ENCODE peak calls at places on chromosomes 1 and 21, in seven cellular contexts. B is activated T-helper 9 cell treated with anti-CD3 and anti-CD28 coated beads, Interleukin-2, amount 50 U/mL, for 16 hours; S is Right ventricle myocardium superior; F is iPS DF 6.9; V is CD8-positive, alpha-beta T cell; Z is C1 segment of cervical spinal cord; H is NCI-H510A treated with DMSO at 0.1 percent for 48 hours. Q is an unnamed sample.

GRCh38 chr1:214416417-214417212 is 134.8 kb downstream of the PTPN14 start:
- DNase-seq in B (no peak), S (no peak), F (no peak), V (no peak), Z (no peak), H (no peak), Q (no peak)

GRCh38 chr1:115478933-115479551 is 141.0 kb upstream of the NGF start:
- DNase-seq in B (no peak), S (peak; percentile 54), F (no peak), V (no peak), Z (no peak), H (peak; percentile 70), Q (no peak)

GRCh38 chr1:43067856-43068751 is 104.0 kb downstream of the EBNA1BP2 start:
- DNase-seq in B (peak; percentile 6), S (no peak), F (no peak), V (no peak), Z (peak; percentile 21), H (peak; percentile 81), Q (no peak)

GRCh38 chr1:65208577-65208976 is 60.6 kb downstream of the AK4 start:
- DNase-seq in B (no peak), S (no peak), F (no peak), V (no peak), Z (peak; percentile 10), H (no peak), Q (no peak)

GRCh38 chr1:228542376-228542775 is 55.2 kb downstream of the RNF187 start:
- DNase-seq in B (no peak), S (no peak), F (no peak), V (no peak), Z (no peak), H (no peak), Q (no peak)

GRCh38 chr1:87792094-87792493 is 463.4 kb downstream of the LMO4 start:
- DNase-seq in B (no peak), S (no peak), F (no peak), V (no peak), Z (no peak), H (no peak), Q (no peak)

GRCh38 chr1:159172599-159173291 is 1.3 kb downstream of the CADM3 start:
- DNase-seq in B (no peak), S (peak; percentile 61), F (no peak), V (no peak), Z (peak; percentile 38), H (no peak), Q (no peak)

GRCh38 chr21:25938673-25939395 is 204.1 kb downstream of the GABPA start:
- DNase-seq in B (no peak), S (no peak), F (no peak), V (no peak), Z (no peak), H (no peak), Q (no peak)

GRCh38 chr1:30754684-30755171 is 2.8 kb downstream of the LAPTM5 start:
- DNase-seq in B (no peak), S (no peak), F (no peak), V (no peak), Z (no peak), H (no peak), Q (no peak)

GRCh38 chr21:25466470-25466869 is 140.8 kb downstream of the MRPL39 start:
- DNase-seq in B (no peak), S (no peak), F (no peak), V (no peak), Z (no peak), H (no peak), Q (no peak)

GRCh38 chr1:48610628-48611542 is 138.9 kb upstream of the SPATA6 start:
- DNase-seq in B (no peak), S (peak; percentile 69), F (no peak), V (no peak), Z (peak; percentile 57), H (peak; percentile 10), Q (no peak)

GRCh38 chr1:200837931-200838571 is 34.7 kb upstream of the GPR25 start:
- DNase-seq in B (no peak), S (no peak), F (no peak), V (no peak), Z (no peak), H (peak; percentile 7), Q (no peak)

GRCh38 chr1:165114022-165114888 is 242.3 kb downstream of the LMX1A start:
- DNase-seq in B (no peak), S (no peak), F (peak; percentile 60), V (no peak), Z (no peak), H (peak; percentile 72), Q (no peak)

GRCh38 chr1:181262069-181262468 is 173.6 kb downstream of the IER5 start:
- DNase-seq in B (no peak), S (no peak), F (no peak), V (no peak), Z (no peak), H (no peak), Q (no peak)

GRCh38 chr1:211959680-211960079 is 75.7 kb downstream of the INTS7 start:
- DNase-seq in B (no peak), S (no peak), F (no peak), V (no peak), Z (no peak), H (no peak), Q (no peak)

GRCh38 chr1:238252033-238252802 is 361.5 kb upstream of the ZP4 start:
- DNase-seq in B (no peak), S (peak; percentile 54), F (peak; percentile 76), V (no peak), Z (peak; percentile 27), H (peak; percentile 24), Q (no peak)

GRCh38 chr1:172342584-172343245 is 77.8 kb upstream of the C1orf105 start:
- DNase-seq in B (no peak), S (no peak), F (no peak), V (no peak), Z (no peak), H (no peak), Q (no peak)

Q was measured in posterior vena cava.